ENCODE peak calls at places on chromosome 22, in five cellular contexts. One of them, this sample, is unnamed.

GRCh38 chr22:46546466-46547178 is 9.2 kb upstream of the CELSR1 start:
- DNase-seq in H1: no peak
- DNase-seq in HCT116: no peak
- DNase-seq in GM12878: no peak
- DNase-seq in K562: no peak
- DNase-seq in this sample: no peak

GRCh38 chr22:19576460-19577421 is 52.5 kb upstream of the CLDN5 start:
- DNase-seq in H1: no peak
- DNase-seq in HCT116: no peak
- DNase-seq in GM12878: no peak
- DNase-seq in K562: peak
- DNase-seq in this sample: no peak

GRCh38 chr22:37455896-37456295 is 28.6 kb upstream of the ELFN2 start:
- DNase-seq in H1: no peak
- DNase-seq in HCT116: no peak
- DNase-seq in GM12878: no peak
- DNase-seq in K562: no peak
- DNase-seq in this sample: no peak

GRCh38 chr22:30649430-30650007 is 13.9 kb downstream of the SLC35E4 start:
- DNase-seq in H1: no peak
- DNase-seq in HCT116: peak
- DNase-seq in GM12878: no peak
- DNase-seq in K562: peak
- DNase-seq in this sample: no peak

GRCh38 chr22:39351689-39352214 is 2.0 kb downstream of the SYNGR1 start:
- DNase-seq in H1: no peak
- DNase-seq in HCT116: no peak
- DNase-seq in GM12878: peak
- DNase-seq in K562: no peak
- DNase-seq in this sample: no peak

GRCh38 chr22:17446704-17447103 is 77.4 kb downstream of the CECR2 start:
- DNase-seq in H1: no peak
- DNase-seq in HCT116: no peak
- DNase-seq in GM12878: no peak
- DNase-seq in K562: no peak
- DNase-seq in this sample: no peak

GRCh38 chr22:35359380-35360065 is 21.4 kb upstream of the HMOX1 start:
- DNase-seq in H1: no peak
- DNase-seq in HCT116: no peak
- DNase-seq in GM12878: no peak
- DNase-seq in K562: no peak
- DNase-seq in this sample: no peak

GRCh38 chr22:19152942-19153883 is 3.1 kb upstream of the GSC2 start:
- DNase-seq in H1: no peak
- DNase-seq in HCT116: no peak
- DNase-seq in GM12878: no peak
- DNase-seq in K562: no peak
- DNase-seq in this sample: no peak

GRCh38 chr22:36565686-36566085 is 36.7 kb upstream of the EIF3D start:
- DNase-seq in H1: no peak
- DNase-seq in HCT116: no peak
- DNase-seq in GM12878: no peak
- DNase-seq in K562: no peak
- DNase-seq in this sample: no peak

GRCh38 chr22:23182289-23183106 is 2.2 kb downstream of the BCR start:
- DNase-seq in H1: no peak
- DNase-seq in HCT116: no peak
- DNase-seq in GM12878: peak
- DNase-seq in K562: no peak
- DNase-seq in this sample: peak

GRCh38 chr22:45292675-45293402 is 8.1 kb downstream of the UPK3A start:
- DNase-seq in H1: no peak
- DNase-seq in HCT116: no peak
- DNase-seq in GM12878: no peak
- DNase-seq in K562: no peak
- DNase-seq in this sample: no peak

GRCh38 chr22:36017661-36018091 is 10.9 kb downstream of the RBFOX2 start:
- DNase-seq in H1: no peak
- DNase-seq in HCT116: no peak
- DNase-seq in GM12878: peak
- DNase-seq in K562: no peak
- DNase-seq in this sample: no peak

GRCh38 chr22:20386972-20387371 is 7.0 kb upstream of the ZNF74 start:
- DNase-seq in H1: no peak
- DNase-seq in HCT116: no peak
- DNase-seq in GM12878: no peak
- DNase-seq in K562: peak
- DNase-seq in this sample: no peak

GRCh38 chr22:22863001-22863400 is 24.6 kb upstream of the IGLL5 start:
- DNase-seq in H1: no peak
- DNase-seq in HCT116: no peak
- DNase-seq in GM12878: no peak
- DNase-seq in K562: no peak
- DNase-seq in this sample: no peak

GRCh38 chr22:17257091-17257490 is 37.9 kb upstream of the ADA2 start:
- DNase-seq in H1: no peak
- DNase-seq in HCT116: no peak
- DNase-seq in GM12878: no peak
- DNase-seq in K562: no peak
- DNase-seq in this sample: no peak

GRCh38 chr22:46890819-46891218 is 128.4 kb downstream of the TBC1D22A start:
- DNase-seq in H1: no peak
- DNase-seq in HCT116: no peak
- DNase-seq in GM12878: no peak
- DNase-seq in K562: no peak
- DNase-seq in this sample: no peak

DNA sequence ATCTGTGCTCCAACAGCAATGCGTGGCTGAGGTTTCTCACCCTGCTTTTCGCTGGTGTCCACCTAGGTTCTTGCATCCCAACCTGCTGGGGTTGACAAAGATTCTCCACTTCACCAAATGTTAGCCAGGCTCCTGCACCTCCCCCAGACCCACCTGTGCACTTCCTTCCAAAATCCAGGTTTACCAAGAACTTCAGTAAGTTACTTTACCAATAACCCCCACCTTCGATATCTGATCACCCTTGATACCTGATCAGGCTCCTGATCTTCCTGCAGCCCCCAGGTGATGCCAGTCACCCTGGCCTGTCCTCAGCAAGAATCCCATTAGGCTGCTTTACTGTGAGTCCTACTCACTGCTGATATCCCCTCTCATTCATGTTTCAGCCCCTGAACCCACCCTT is 1203.4 kb downstream of the TBC1D22A start:
- DNase-seq in H1: no peak
- DNase-seq in HCT116: no peak
- DNase-seq in GM12878: no peak
- DNase-seq in K562: no peak
- DNase-seq in this sample: no peak
- TF ChIP-seq JUND in H1: no peak
- TF ChIP-seq JUND in HCT116: no peak
- TF ChIP-seq JUND in GM12878: no peak
- TF ChIP-seq JUND in K562: no peak
- TF ChIP-seq JUND in this sample: no peak

GRCh38 chr22:43560651-43561050 is 148.8 kb downstream of the MPPED1 start:
- DNase-seq in H1: no peak
- DNase-seq in HCT116: no peak
- DNase-seq in GM12878: no peak
- DNase-seq in K562: no peak
- DNase-seq in this sample: no peak
- TF ChIP-seq JUND in H1: no peak
- TF ChIP-seq JUND in HCT116: no peak
- TF ChIP-seq JUND in GM12878: no peak
- TF ChIP-seq JUND in K562: no peak
- TF ChIP-seq JUND in this sample: no peak

GRCh38 chr22:41682033-41682807 is 6.4 kb downstream of the SNU13 start:
- DNase-seq in H1: peak
- DNase-seq in HCT116: peak
- DNase-seq in GM12878: peak
- DNase-seq in K562: peak
- DNase-seq in this sample: no peak
- TF ChIP-seq JUND in H1: no peak
- TF ChIP-seq JUND in HCT116: no peak
- TF ChIP-seq JUND in GM12878: no peak
- TF ChIP-seq JUND in K562: peak
- TF ChIP-seq JUND in this sample: no peak

GRCh38 chr22:44097263-44098020 is 73.3 kb downstream of the PARVB start:
- DNase-seq in H1: no peak
- DNase-seq in HCT116: no peak
- DNase-seq in GM12878: no peak
- DNase-seq in K562: no peak
- DNase-seq in this sample: no peak
- TF ChIP-seq JUND in H1: no peak
- TF ChIP-seq JUND in HCT116: no peak
- TF ChIP-seq JUND in GM12878: no peak
- TF ChIP-seq JUND in K562: no peak
- TF ChIP-seq JUND in this sample: no peak

DNA sequence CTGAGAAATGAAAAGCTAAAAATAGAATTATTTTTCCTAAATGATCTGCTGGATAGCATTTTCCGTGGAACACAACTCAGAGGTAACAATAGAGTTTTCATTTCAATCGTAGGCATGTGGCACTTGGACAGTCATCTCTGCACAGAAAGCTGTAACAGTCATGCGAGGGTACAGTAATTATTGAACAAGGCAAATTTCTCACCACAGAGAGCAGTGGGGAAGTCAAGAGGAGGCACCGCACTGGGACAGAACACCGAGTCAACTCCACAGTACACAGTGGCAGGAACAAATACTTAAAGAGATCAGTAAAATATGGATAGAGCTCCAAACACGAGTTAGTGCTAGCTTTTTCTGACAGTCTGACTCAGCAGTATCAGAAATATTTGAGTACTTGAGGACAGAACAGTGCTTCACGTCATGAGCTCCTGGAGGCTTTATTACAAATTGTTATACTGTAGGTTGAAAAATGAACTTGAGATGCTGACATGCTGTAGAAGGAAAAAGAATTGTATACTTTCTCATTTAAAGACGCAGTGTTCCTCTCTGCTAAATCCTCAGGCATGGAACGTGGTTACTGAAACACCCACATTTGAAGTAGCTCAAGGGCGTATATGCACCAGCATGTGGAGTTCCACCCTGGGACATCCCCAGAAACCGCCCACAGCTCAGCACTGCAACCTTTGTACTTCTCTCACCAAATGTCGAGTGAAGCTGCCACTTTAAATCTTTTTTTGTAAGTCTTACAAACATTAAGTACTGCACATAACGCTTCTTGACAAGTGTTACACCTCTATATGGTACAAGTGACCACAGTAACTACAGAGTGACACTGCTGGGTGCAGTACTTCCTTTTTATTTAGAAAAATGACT is 27.4 kb upstream of the YPEL1 start:
- DNase-seq in H1: no peak
- DNase-seq in HCT116: no peak
- DNase-seq in GM12878: no peak
- DNase-seq in K562: no peak
- DNase-seq in this sample: no peak
- TF ChIP-seq JUND in H1: no peak
- TF ChIP-seq JUND in HCT116: no peak
- TF ChIP-seq JUND in GM12878: peak
- TF ChIP-seq JUND in K562: no peak
- TF ChIP-seq JUND in this sample: no peak

DNA sequence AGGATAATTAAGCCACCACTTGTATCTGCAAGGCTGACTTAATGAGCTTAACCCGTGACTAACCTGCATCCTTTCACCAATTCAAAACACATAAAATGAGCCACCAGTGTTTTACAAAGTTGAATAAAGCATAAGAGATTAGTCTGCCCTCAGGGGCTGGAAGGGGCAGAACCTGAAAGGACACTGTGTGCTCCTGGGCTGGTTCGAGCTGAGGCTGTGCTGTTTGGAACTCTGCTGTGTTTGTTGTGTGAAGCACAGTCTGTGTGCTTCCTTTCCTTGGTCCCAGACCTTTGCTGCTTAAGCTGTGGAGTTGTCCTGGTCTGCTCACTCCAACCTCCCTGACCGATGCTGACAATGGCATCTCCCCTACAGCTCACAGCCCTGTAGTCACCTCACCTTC is 27.7 kb downstream of the FBXO7 start:
- DNase-seq in H1: no peak
- DNase-seq in HCT116: no peak
- DNase-seq in GM12878: no peak
- DNase-seq in K562: no peak
- DNase-seq in this sample: no peak
- TF ChIP-seq JUND in H1: no peak
- TF ChIP-seq JUND in HCT116: no peak
- TF ChIP-seq JUND in GM12878: no peak
- TF ChIP-seq JUND in K562: no peak
- TF ChIP-seq JUND in this sample: no peak

DNA sequence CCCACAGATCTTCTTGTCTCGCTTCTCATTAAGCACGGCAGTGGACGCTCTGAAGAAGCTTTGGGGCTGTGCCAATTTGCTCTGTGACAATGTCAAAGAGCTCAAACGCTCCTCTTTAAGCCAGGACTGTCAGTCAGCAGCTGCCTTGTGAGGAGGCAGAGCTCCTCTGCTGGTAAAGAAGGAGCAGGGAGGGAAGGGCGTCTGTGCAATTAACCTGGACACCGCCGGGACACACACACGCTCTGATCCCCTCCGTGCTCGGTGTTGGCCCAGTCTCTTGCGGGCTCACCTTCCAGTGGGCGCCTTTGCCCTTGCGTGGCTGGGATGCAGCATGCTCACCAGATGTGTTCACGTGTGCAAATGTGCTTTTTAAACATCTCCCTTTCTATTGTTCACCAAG is 373.9 kb downstream of the BRD1 start:
- DNase-seq in H1: no peak
- DNase-seq in HCT116: no peak
- DNase-seq in GM12878: no peak
- DNase-seq in K562: no peak
- DNase-seq in this sample: no peak
- TF ChIP-seq JUND in H1: no peak
- TF ChIP-seq JUND in HCT116: no peak
- TF ChIP-seq JUND in GM12878: no peak
- TF ChIP-seq JUND in K562: no peak
- TF ChIP-seq JUND in this sample: no peak